ENCODE peak calls at places on chromosome 10, in five cellular contexts. One of them, this sample, is unnamed.

GRCh38 chr10:28897617-28898464 is 220.5 kb downstream of the BAMBI start:
- DNase-seq in K562: no peak
- DNase-seq in H1: no peak
- DNase-seq in GM12878: no peak
- DNase-seq in HepG2: no peak
- DNase-seq in this sample: no peak

GRCh38 chr10:5252177-5253037 is 55.8 kb downstream of the AKR1C4 start:
- DNase-seq in K562: no peak
- DNase-seq in H1: peak; percentile 56
- DNase-seq in GM12878: no peak
- DNase-seq in HepG2: peak; percentile 18
- DNase-seq in this sample: no peak

GRCh38 chr10:13146383-13146782 is 15.0 kb upstream of the MCM10 start:
- DNase-seq in K562: no peak
- DNase-seq in H1: no peak
- DNase-seq in GM12878: no peak
- DNase-seq in HepG2: no peak
- DNase-seq in this sample: no peak

GRCh38 chr10:31142026-31142425 is 110.4 kb upstream of the ZNF438 start:
- DNase-seq in K562: no peak
- DNase-seq in H1: no peak
- DNase-seq in GM12878: no peak
- DNase-seq in HepG2: no peak
- DNase-seq in this sample: no peak

GRCh38 chr10:6153845-6154244 is 48.9 kb upstream of the PFKFB3 start:
- DNase-seq in K562: no peak
- DNase-seq in H1: no peak
- DNase-seq in GM12878: no peak
- DNase-seq in HepG2: no peak
- DNase-seq in this sample: no peak

GRCh38 chr10:43899224-43899959 is 250.7 kb upstream of the ZNF32 start:
- DNase-seq in K562: no peak
- DNase-seq in H1: no peak
- DNase-seq in GM12878: no peak
- DNase-seq in HepG2: no peak
- DNase-seq in this sample: peak; percentile 64

GRCh38 chr10:8350250-8350967 is 295.9 kb downstream of the GATA3 start:
- DNase-seq in K562: no peak
- DNase-seq in H1: no peak
- DNase-seq in GM12878: no peak
- DNase-seq in HepG2: no peak
- DNase-seq in this sample: no peak

GRCh38 chr10:68560916-68561691 is 967 bp downstream of the TET1 start:
- DNase-seq in K562: peak; percentile 82
- DNase-seq in H1: peak; percentile 64
- DNase-seq in GM12878: no peak
- DNase-seq in HepG2: peak; percentile 27
- DNase-seq in this sample: peak; percentile 89

GRCh38 chr10:4740471-4740870 is 85.5 kb upstream of the AKR1E2 start:
- DNase-seq in K562: no peak
- DNase-seq in H1: no peak
- DNase-seq in GM12878: no peak
- DNase-seq in HepG2: no peak
- DNase-seq in this sample: no peak

GRCh38 chr10:101446947-101447346 is 93.0 kb downstream of the BTRC start:
- DNase-seq in K562: no peak
- DNase-seq in H1: no peak
- DNase-seq in GM12878: no peak
- DNase-seq in HepG2: no peak
- DNase-seq in this sample: no peak

GRCh38 chr10:70851597-70852475 is 36.1 kb downstream of the SGPL1 start:
- DNase-seq in K562: no peak
- DNase-seq in H1: no peak
- DNase-seq in GM12878: no peak
- DNase-seq in HepG2: peak; percentile 91
- DNase-seq in this sample: no peak

GRCh38 chr10:87844837-87845623 is 18.3 kb downstream of the KLLN start:
- DNase-seq in K562: no peak
- DNase-seq in H1: no peak
- DNase-seq in GM12878: no peak
- DNase-seq in HepG2: peak; percentile 9
- DNase-seq in this sample: no peak

GRCh38 chr10:102384606-102385429 is 10.7 kb upstream of the NFKB2 start:
- DNase-seq in K562: no peak
- DNase-seq in H1: no peak
- DNase-seq in GM12878: no peak
- DNase-seq in HepG2: peak; percentile 57
- DNase-seq in this sample: no peak

DNA sequence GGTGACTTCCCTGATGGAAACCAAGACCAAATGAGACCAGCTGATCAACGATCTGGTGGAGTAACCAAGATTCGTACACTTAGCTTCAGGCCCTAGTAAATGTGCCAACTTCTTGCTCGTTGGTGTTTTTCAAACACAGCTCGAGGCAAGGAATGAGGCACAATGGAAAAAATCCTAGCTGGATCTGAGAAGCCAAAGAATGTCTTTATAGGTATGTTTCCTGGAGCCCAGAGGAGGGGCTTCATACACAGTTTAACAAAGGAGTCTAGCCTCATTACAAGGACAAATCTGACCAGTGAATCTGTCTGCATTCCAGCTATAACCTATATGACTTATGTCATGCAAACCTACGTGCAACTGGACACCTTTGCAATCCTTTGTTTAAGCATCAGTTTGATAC is 3.7 kb downstream of the COL17A1 start:
- DNase-seq in K562: no peak
- DNase-seq in H1: no peak
- DNase-seq in GM12878: no peak
- DNase-seq in HepG2: no peak
- DNase-seq in this sample: no peak
- TF ChIP-seq SIN3A in K562: no peak
- TF ChIP-seq SIN3A in H1: no peak
- TF ChIP-seq SIN3A in GM12878: no peak
- TF ChIP-seq SIN3A in HepG2: no peak
- TF ChIP-seq SIN3A in this sample: no peak

GRCh38 chr10:112871021-112871420 is 79.0 kb upstream of the TCF7L2 start:
- DNase-seq in K562: no peak
- DNase-seq in H1: no peak
- DNase-seq in GM12878: no peak
- DNase-seq in HepG2: peak; percentile 62
- DNase-seq in this sample: no peak

GRCh38 chr10:112874982-112875381 is 75.1 kb upstream of the TCF7L2 start:
- DNase-seq in K562: no peak
- DNase-seq in H1: no peak
- DNase-seq in GM12878: no peak
- DNase-seq in HepG2: no peak
- DNase-seq in this sample: no peak

GRCh38 chr10:112873541-112873940 is 76.5 kb upstream of the TCF7L2 start:
- DNase-seq in K562: no peak
- DNase-seq in H1: no peak
- DNase-seq in GM12878: no peak
- DNase-seq in HepG2: no peak
- DNase-seq in this sample: no peak

GRCh38 chr10:112872728-112873127 is 77.3 kb upstream of the TCF7L2 start:
- DNase-seq in K562: no peak
- DNase-seq in H1: no peak
- DNase-seq in GM12878: no peak
- DNase-seq in HepG2: no peak
- DNase-seq in this sample: no peak

DNA sequence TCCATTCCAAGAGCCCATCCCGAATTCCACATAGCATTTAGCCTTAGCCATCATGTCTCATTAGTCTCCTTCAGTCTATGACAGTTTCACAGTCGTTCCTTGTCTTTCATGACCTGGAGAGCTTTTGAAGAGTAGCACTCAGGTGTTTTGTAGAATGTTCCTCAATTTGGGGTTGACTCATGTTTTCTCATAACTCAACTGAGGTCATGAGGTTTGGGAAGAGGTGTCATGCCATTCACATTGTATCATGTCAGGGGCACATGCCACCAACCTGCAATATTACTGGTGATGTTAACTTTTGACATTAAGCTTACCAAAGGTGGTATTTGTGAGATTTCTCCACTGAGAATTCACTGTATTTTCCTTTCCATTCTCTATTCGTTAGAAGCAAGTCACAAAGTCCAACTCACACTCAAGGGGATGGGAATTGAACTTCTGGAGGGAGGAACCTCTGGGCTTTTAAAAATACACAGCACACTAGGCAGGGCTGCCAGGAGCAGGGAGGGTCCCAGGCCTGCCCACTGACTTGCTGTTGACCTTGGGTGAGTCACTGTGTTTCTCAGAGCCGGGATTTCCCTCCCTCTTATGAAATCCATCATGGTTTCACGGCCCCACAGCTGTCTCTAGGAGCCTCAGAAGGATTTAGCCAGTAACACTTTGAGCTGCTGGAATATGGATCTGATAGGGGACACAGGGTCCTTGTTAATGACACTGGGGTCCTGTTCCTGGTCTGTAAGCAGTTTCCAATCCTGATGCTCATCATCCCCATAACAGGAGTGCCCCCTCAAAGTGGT is 74.4 kb upstream of the TCF7L2 start:
- DNase-seq in K562: no peak
- DNase-seq in H1: no peak
- DNase-seq in GM12878: no peak
- DNase-seq in HepG2: peak; percentile 47
- DNase-seq in this sample: no peak
- TF ChIP-seq TAF1 in K562: no peak
- TF ChIP-seq TAF1 in H1: no peak
- TF ChIP-seq TAF1 in GM12878: no peak
- TF ChIP-seq TAF1 in HepG2: no peak
- TF ChIP-seq TAF1 in this sample: no peak

GRCh38 chr10:61939575-61940301 is 38.2 kb downstream of the ARID5B start:
- DNase-seq in K562: no peak
- DNase-seq in H1: no peak
- DNase-seq in GM12878: no peak
- DNase-seq in HepG2: no peak
- DNase-seq in this sample: no peak
- H3K4me1 ChIP-seq in K562: no peaks in the 10 kb centered on the region
- H3K4me1 ChIP-seq in H1: no peaks in the 10 kb centered on the region
- H3K4me1 ChIP-seq in GM12878: peaks cover 56% of the 10 kb centered on the region
- H3K4me1 ChIP-seq in HepG2: peaks cover 31% of the 10 kb centered on the region
- H3K4me1 ChIP-seq in this sample: peaks cover 65% of the 10 kb centered on the region

DNA sequence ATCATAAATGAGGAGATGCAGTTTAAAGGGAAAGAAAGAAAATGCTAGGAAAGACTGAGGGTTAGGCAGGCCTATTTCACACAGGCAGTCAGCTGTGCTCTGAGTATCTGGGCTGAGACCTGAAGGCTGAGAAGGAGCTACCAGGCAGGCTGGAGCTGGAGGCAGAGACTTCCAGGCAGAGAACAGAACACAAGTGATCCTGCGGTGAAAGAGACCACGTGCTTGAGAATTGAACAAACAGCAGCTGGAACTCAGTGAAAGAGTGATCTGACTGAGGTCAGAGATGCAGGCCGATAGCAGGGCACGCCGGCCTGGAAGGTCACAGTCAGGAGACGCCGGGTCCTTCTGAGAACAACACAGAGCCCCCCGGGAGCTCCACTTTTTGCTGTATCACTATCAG is 147.8 kb downstream of the ADAM12 start:
- DNase-seq in K562: no peak
- DNase-seq in H1: no peak
- DNase-seq in GM12878: no peak
- DNase-seq in HepG2: no peak
- DNase-seq in this sample: no peak
- TF ChIP-seq SIN3A in K562: no peak
- TF ChIP-seq SIN3A in H1: no peak
- TF ChIP-seq SIN3A in GM12878: no peak
- TF ChIP-seq SIN3A in HepG2: no peak
- TF ChIP-seq SIN3A in this sample: no peak

GRCh38 chr10:80463868-80464267 is 9.8 kb downstream of the TSPAN14 start:
- DNase-seq in K562: no peak
- DNase-seq in H1: no peak
- DNase-seq in GM12878: no peak
- DNase-seq in HepG2: no peak
- DNase-seq in this sample: no peak

GRCh38 chr10:80464557-80465466 is 10.7 kb downstream of the TSPAN14 start:
- DNase-seq in K562: peak; percentile 54
- DNase-seq in H1: no peak
- DNase-seq in GM12878: no peak
- DNase-seq in HepG2: peak; percentile 97
- DNase-seq in this sample: peak; percentile 47

GRCh38 chr10:80468002-80468401 is 13.9 kb downstream of the TSPAN14 start:
- DNase-seq in K562: peak; percentile 51
- DNase-seq in H1: no peak
- DNase-seq in GM12878: no peak
- DNase-seq in HepG2: no peak
- DNase-seq in this sample: peak; percentile 63

GRCh38 chr10:80466724-80467326 is 12.7 kb downstream of the TSPAN14 start:
- DNase-seq in K562: no peak
- DNase-seq in H1: no peak
- DNase-seq in GM12878: no peak
- DNase-seq in HepG2: no peak
- DNase-seq in this sample: no peak

GRCh38 chr10:80465839-80466590 is 11.9 kb downstream of the TSPAN14 start:
- DNase-seq in K562: no peak
- DNase-seq in H1: no peak
- DNase-seq in GM12878: no peak
- DNase-seq in HepG2: no peak
- DNase-seq in this sample: no peak
- TF ChIP-seq TAF1 in K562: no peak
- TF ChIP-seq TAF1 in H1: no peak
- TF ChIP-seq TAF1 in GM12878: no peak
- TF ChIP-seq TAF1 in HepG2: no peak
- TF ChIP-seq TAF1 in this sample: no peak

GRCh38 chr10:44958897-44959242 is 732 bp upstream of the RASSF4 start:
- DNase-seq in K562: no peak
- DNase-seq in H1: no peak
- DNase-seq in GM12878: no peak
- DNase-seq in HepG2: no peak
- DNase-seq in this sample: no peak
- H3K4me1 ChIP-seq in K562: peaks cover 11% of the 10 kb centered on the region
- H3K4me1 ChIP-seq in H1: peaks cover 10% of the 10 kb centered on the region
- H3K4me1 ChIP-seq in GM12878: peaks cover 38% of the 10 kb centered on the region
- H3K4me1 ChIP-seq in HepG2: peaks cover 65% of the 10 kb centered on the region
- H3K4me1 ChIP-seq in this sample: peaks cover 25% of the 10 kb centered on the region

DNA sequence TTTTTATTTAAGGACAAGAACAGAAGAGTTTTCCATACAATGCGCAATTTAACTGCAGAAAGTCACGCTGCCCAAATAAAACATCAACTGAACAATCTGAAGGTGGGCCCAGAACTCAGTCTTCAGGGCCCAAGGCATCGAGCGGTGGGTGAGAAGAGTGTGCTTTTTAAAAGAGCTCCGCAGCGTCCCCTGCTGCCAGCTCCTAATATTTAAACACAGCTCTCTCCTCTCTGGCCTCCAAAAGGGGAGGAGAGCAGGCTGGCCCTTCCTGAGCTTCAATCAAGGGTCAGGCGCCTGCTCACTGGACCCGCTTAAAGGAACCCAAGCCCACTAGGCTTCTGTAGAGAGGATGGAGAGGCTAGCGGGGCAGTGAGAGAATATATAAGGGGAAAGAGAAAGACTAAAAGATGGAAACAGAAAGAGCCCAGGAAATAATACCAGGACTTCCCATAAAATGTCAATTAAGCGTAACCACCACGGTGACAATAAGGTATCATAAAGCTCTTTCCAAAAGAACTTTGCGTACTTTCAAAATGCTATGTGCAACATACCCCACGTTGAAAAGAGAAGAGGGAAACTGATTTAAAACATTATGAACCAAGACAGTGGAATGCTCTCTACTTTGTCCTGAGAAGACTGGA is 2.8 kb downstream of the FAM53B start:
- DNase-seq in K562: peak; percentile 68
- DNase-seq in H1: peak; percentile 90
- DNase-seq in GM12878: no peak
- DNase-seq in HepG2: peak; percentile 80
- DNase-seq in this sample: peak; percentile 84
- TF ChIP-seq SIN3A in K562: no peak
- TF ChIP-seq SIN3A in H1: no peak
- TF ChIP-seq SIN3A in GM12878: no peak
- TF ChIP-seq SIN3A in HepG2: peak; percentile 26
- TF ChIP-seq SIN3A in this sample: no peak

GRCh38 chr10:62993121-62993520 is 140.0 kb upstream of the NRBF2 start:
- DNase-seq in K562: no peak
- DNase-seq in H1: no peak
- DNase-seq in GM12878: no peak
- DNase-seq in HepG2: no peak
- DNase-seq in this sample: no peak
- TF ChIP-seq TAF1 in K562: no peak
- TF ChIP-seq TAF1 in H1: no peak
- TF ChIP-seq TAF1 in GM12878: no peak
- TF ChIP-seq TAF1 in HepG2: no peak
- TF ChIP-seq TAF1 in this sample: no peak